ENCODE peak calls at places on chromosomes 5 and 9, in nine cellular contexts. G is colonic mucosa, S is testis, Y is K562, R is IMR-90, C is left lung, M is pancreas, V is HCT116, J is A549. U is an unnamed sample.
A peak's percentile ranks its signal among the peaks of the same experiment; 100 is the strongest.

GRCh38 chr5:151480859-151481258 is 33.5 kb downstream of the SLC36A1 start:
- DNase-seq in J (no peak), S (no peak), V (no peak), M (no peak), G (no peak), R (peak; percentile 85), Y (no peak), C (no peak), U (no peak)

GRCh38 chr9:127463891-127464290 is 12.6 kb downstream of the LRSAM1 start:
- DNase-seq in G (no peak), V (no peak), M (peak; percentile 26), C (no peak), S (no peak), Y (no peak), J (no peak), R (peak; percentile 76), U (no peak)

GRCh38 chr9:17063535-17064135 is 71.2 kb upstream of the CNTLN start:
- DNase-seq in M (no peak), V (peak; percentile 32), G (peak; percentile 21), R (peak; percentile 64), J (peak; percentile 23), S (peak; percentile 48), C (no peak), Y (no peak), U (no peak)

GRCh38 chr5:178145965-178146820 is 7.5 kb downstream of the NHP2 start:
- DNase-seq in Y (peak; percentile 71), S (peak; percentile 75), G (peak; percentile 77), R (peak; percentile 41), J (peak; percentile 82), V (peak; percentile 59), M (peak; percentile 89), C (peak; percentile 52), U (peak; percentile 74)

GRCh38 chr5:110817437-110817836 is 78.6 kb downstream of the SLC25A46 start:
- DNase-seq in S (no peak), R (peak; percentile 55), C (no peak), J (no peak), Y (peak; percentile 12), V (no peak), M (no peak), G (no peak), U (no peak)

GRCh38 chr9:133161542-133161950 is 2.2 kb downstream of the GBGT1 start:
- DNase-seq in C (no peak), S (no peak), V (no peak), Y (no peak), R (no peak), J (no peak), G (no peak), M (no peak), U (no peak)

GRCh38 chr5:82396871-82397514 is 118.8 kb upstream of the RPS23 start:
- DNase-seq in C (peak; percentile 83), J (peak; percentile 23), V (peak; percentile 54), Y (peak; percentile 51), S (peak; percentile 73), M (no peak), R (peak; percentile 99), G (peak; percentile 29), U (peak; percentile 70)

GRCh38 chr9:83056180-83056579 is 6.8 kb downstream of the RASEF start:
- DNase-seq in G (no peak), C (no peak), V (no peak), J (no peak), M (no peak), S (no peak), Y (no peak), R (no peak), U (no peak)

GRCh38 chr9:8143677-8144076 is 344.1 kb upstream of the DMAC1 start:
- DNase-seq in R (no peak), Y (no peak), C (no peak), M (no peak), J (no peak), S (no peak), G (no peak), V (no peak), U (no peak)

GRCh38 chr9:134677743-134678142 is 36.1 kb downstream of the COL5A1 start:
- DNase-seq in R (no peak), M (no peak), V (no peak), C (peak; percentile 14), S (no peak), J (no peak), Y (no peak), G (no peak), U (peak; percentile 39)

GRCh38 chr5:133114933-133115310 is 63.1 kb downstream of the HSPA4 start:
- DNase-seq in M (no peak), R (no peak), J (no peak), V (no peak), G (no peak), C (no peak), S (no peak), Y (no peak), U (no peak)

GRCh38 chr5:34709861-34710673 is 53.9 kb downstream of the RAI14 start:
- DNase-seq in C (no peak), G (no peak), Y (no peak), M (no peak), J (no peak), S (no peak), R (peak; percentile 95), V (no peak), U (no peak)

GRCh38 chr5:76622973-76623596 is at the start of gene F2RL2:
- DNase-seq in G (no peak), Y (peak; percentile 41), C (no peak), J (peak; percentile 52), M (no peak), R (peak; percentile 93), S (no peak), V (no peak), U (peak; percentile 39)

GRCh38 chr9:124036578-124036977 is 25.0 kb downstream of the LHX2 start:
- DNase-seq in C (no peak), J (no peak), V (no peak), Y (no peak), M (no peak), R (no peak), G (no peak), S (no peak), U (no peak)

GRCh38 chr9:22210262-22210661 is 201.2 kb upstream of the CDKN2B start:
- DNase-seq in R (no peak), J (no peak), S (no peak), V (no peak), G (no peak), Y (no peak), C (no peak), M (no peak), U (no peak)

GRCh38 chr5:5271606-5272321 is 131.6 kb downstream of the ADAMTS16 start:
- DNase-seq in V (no peak), S (no peak), G (no peak), C (no peak), J (no peak), M (no peak), R (no peak), Y (no peak), U (no peak)

GRCh38 chr9:24698864-24699518 is 153.3 kb upstream of the IZUMO3 start:
- DNase-seq in Y (no peak), R (no peak), V (no peak), J (no peak), C (no peak), G (no peak), M (no peak), S (no peak), U (no peak)
- H3K4me3 ChIP-seq in Y (no peak overlapping the region), R (no peak overlapping the region), V (no peak overlapping the region), J (no peak overlapping the region), C (no peak overlapping the region), G (no peak overlapping the region), M (no peak overlapping the region), S (no peak overlapping the region), U (no peak overlapping the region)

DNA sequence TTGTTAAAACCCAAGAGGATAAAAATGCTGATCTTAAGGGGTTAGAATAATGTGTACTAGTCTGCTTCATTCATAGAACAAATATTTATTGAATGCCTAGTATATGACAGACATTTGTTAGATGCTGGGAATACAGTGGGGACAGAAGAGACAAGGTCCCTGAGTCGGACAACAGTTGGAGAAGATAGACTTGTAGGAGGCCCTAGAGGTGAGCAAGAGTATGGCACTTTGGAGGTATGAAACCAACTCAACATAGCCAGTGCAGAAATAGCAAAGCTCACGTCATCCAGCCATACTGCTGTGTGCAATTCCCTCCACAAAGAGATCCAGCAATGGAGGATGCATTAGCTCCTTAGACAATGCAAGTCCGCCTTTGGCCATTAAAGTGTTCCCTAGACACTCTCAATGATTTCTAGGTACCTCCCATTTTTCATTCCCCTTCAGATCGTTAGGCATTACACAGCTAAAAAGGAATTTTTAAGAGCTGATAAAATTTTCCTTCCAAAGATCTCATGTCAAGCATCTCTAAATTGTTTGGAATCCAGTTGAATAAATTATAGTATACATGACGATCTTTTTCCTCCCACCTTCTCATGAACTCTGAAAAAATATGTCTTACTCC is 1949.6 kb upstream of the WWC1 start:
- DNase-seq in Y (no peak), M (no peak), R (no peak), V (no peak), S (no peak), J (no peak), C (no peak), G (no peak), U (no peak)
- TF ChIP-seq CTCF in Y (no peak), M (no peak), R (no peak), V (peak; percentile 14), S (peak; percentile 21), J (no peak), C (no peak), G (no peak), U (no peak)

GRCh38 chr5:96640696-96641095 is 21.5 kb upstream of the CAST start:
- DNase-seq in M (no peak), V (no peak), G (no peak), J (no peak), S (no peak), R (no peak), Y (no peak), C (no peak), U (no peak)

GRCh38 chr5:96638566-96638965 is 23.6 kb upstream of the CAST start:
- DNase-seq in G (no peak), R (no peak), S (no peak), V (no peak), Y (no peak), C (no peak), M (no peak), J (no peak), U (no peak)

GRCh38 chr5:96633820-96634219 is 28.4 kb upstream of the CAST start:
- DNase-seq in J (no peak), C (no peak), Y (no peak), M (no peak), V (no peak), G (no peak), R (peak; percentile 71), S (no peak), U (no peak)

GRCh38 chr5:96637191-96637590 is 25.0 kb upstream of the CAST start:
- DNase-seq in M (no peak), J (no peak), R (no peak), S (no peak), Y (no peak), G (no peak), C (no peak), V (no peak), U (no peak)

GRCh38 chr5:96636601-96637000 is 25.6 kb upstream of the CAST start:
- DNase-seq in J (no peak), M (no peak), G (no peak), C (no peak), R (no peak), V (no peak), S (no peak), Y (no peak), U (no peak)
- H3K27ac ChIP-seq in J (peak overlapping the region; percentile 13), M (no peak overlapping the region), G (no peak overlapping the region), C (no peak overlapping the region), R (no peak overlapping the region), V (no peak overlapping the region), S (no peak overlapping the region), Y (no peak overlapping the region), U (no peak overlapping the region)

GRCh38 chr9:24035816-24036215 is 209.8 kb upstream of the ELAVL2 start:
- DNase-seq in R (no peak), J (no peak), Y (no peak), V (no peak), S (no peak), C (no peak), G (no peak), M (no peak), U (no peak)
- H3K4me3 ChIP-seq in R (no peak overlapping the region), J (no peak overlapping the region), Y (no peak overlapping the region), V (no peak overlapping the region), S (no peak overlapping the region), C (no peak overlapping the region), G (no peak overlapping the region), M (no peak overlapping the region), U (no peak overlapping the region)